ENCODE peak calls at places on chromosomes 16 and 17, in four cellular contexts. H is stimulated activated CD4-positive, alpha-beta T cell treated with anti-CD3 and anti-CD28 coated beads, Interleukin-1b, Interleukin-23, amount 100 ng/mL, for 1 hour; B is EH; I is uterus. O is an unnamed sample.

GRCh38 chr16:63922563-63922962 is 1199.3 kb downstream of the CDH11 start:
- DNase-seq in H (no peak), B (peak; percentile 1), I (no peak), O (no peak)

GRCh38 chr16:12874135-12874534 is 27.3 kb upstream of the SHISA9 start:
- DNase-seq in H (no peak), B (peak; percentile 77), I (no peak), O (peak; percentile 64)

GRCh38 chr16:4081577-4082021 is 34.6 kb downstream of the ADCY9 start:
- DNase-seq in H (peak; percentile 6), B (peak; percentile 37), I (no peak), O (no peak)

GRCh38 chr16:49342336-49343265 is 31.0 kb upstream of the C16orf78 start:
- DNase-seq in H (no peak), B (no peak), I (no peak), O (no peak)

GRCh38 chr16:48321307-48322036 is 63.7 kb downstream of the SIAH1 start:
- DNase-seq in H (no peak), B (peak; percentile 36), I (no peak), O (peak; percentile 81)

GRCh38 chr17:77364381-77364911 is 223.7 kb downstream of the SEC14L1 start:
- DNase-seq in H (no peak), B (no peak), I (no peak), O (no peak)

GRCh38 chr16:72467157-72467759 is 295.3 kb upstream of the PMFBP1 start:
- DNase-seq in H (no peak), B (peak; percentile 60), I (no peak), O (peak; percentile 68)

GRCh38 chr17:47267354-47267828 is 13.8 kb downstream of the ITGB3 start:
- DNase-seq in H (no peak), B (peak; percentile 95), I (no peak), O (peak; percentile 92)

GRCh38 chr17:15377608-15378007 is 36.2 kb upstream of the TEKT3 start:
- DNase-seq in H (no peak), B (peak; percentile 94), I (no peak), O (peak; percentile 21)

GRCh38 chr17:66531826-66532439 is 229.5 kb downstream of the PRKCA start:
- DNase-seq in H (no peak), B (peak; percentile 59), I (no peak), O (no peak)

GRCh38 chr16:10107081-10107480 is 75.1 kb downstream of the GRIN2A start:
- DNase-seq in H (no peak), B (no peak), I (no peak), O (no peak)

GRCh38 chr17:75250009-75250471 is 11.4 kb downstream of the GGA3 start:
- DNase-seq in H (peak; percentile 62), B (peak; percentile 26), I (no peak), O (peak; percentile 67)

GRCh38 chr16:77468831-77469230 is 34.0 kb upstream of the ADAMTS18 start:
- DNase-seq in H (no peak), B (no peak), I (no peak), O (no peak)

GRCh38 chr16:4140652-4141051 is 24.4 kb upstream of the ADCY9 start:
- DNase-seq in H (no peak), B (peak; percentile 62), I (no peak), O (peak; percentile 71)

GRCh38 chr16:29820271-29820701 is at the start of gene MVP:
- DNase-seq in H (no peak), B (peak; percentile 82), I (peak; percentile 73), O (peak; percentile 70)

GRCh38 chr17:71764507-71764906 is 356.3 kb upstream of the SOX9 start:
- DNase-seq in H (no peak), B (peak; percentile 5), I (no peak), O (peak; percentile 3)

GRCh38 chr17:68954146-68954971 is 833 bp downstream of the ABCA8 start:
- DNase-seq in H (no peak), B (no peak), I (no peak), O (peak; percentile 71)

GRCh38 chr17:78723957-78724356 is 58.1 kb downstream of the CYTH1 start:
- DNase-seq in H (no peak), B (no peak), I (no peak), O (no peak)

GRCh38 chr17:28885951-28886350 is 11.6 kb downstream of the FLOT2 start:
- DNase-seq in H (no peak), B (no peak), I (no peak), O (no peak)

GRCh38 chr16:87297918-87298631 is 19.1 kb downstream of the C16orf95 start:
- DNase-seq in H (peak; percentile 13), B (peak; percentile 32), I (no peak), O (no peak)

GRCh38 chr17:48795444-48796162 is 21.4 kb downstream of the TTLL6 start:
- DNase-seq in H (no peak), B (peak; percentile 88), I (peak; percentile 48), O (peak; percentile 87)

GRCh38 chr16:3690991-3691720 is 26.2 kb downstream of the TRAP1 start:
- DNase-seq in H (no peak), B (peak; percentile 68), I (peak; percentile 41), O (peak; percentile 20)

GRCh38 chr17:43482103-43483012 is 1.4 kb upstream of the DHX8 start:
- DNase-seq in H (no peak), B (no peak), I (no peak), O (no peak)

GRCh38 chr16:4323071-4323844 is 7.4 kb downstream of the GLIS2 start:
- DNase-seq in H (no peak), B (no peak), I (no peak), O (no peak)

GRCh38 chr16:89246903-89247733 is 29.6 kb downstream of the ZNF778 start:
- DNase-seq in H (peak; percentile 98), B (peak; percentile 80), I (peak; percentile 86), O (peak; percentile 80)

GRCh38 chr16:70551788-70552187 is 28.2 kb downstream of the SF3B3 start:
- DNase-seq in H (no peak), B (no peak), I (no peak), O (peak; percentile 14)

GRCh38 chr16:77273-77806 is 685 bp upstream of the MPG start:
- DNase-seq in H (no peak), B (peak; percentile 68), I (peak; percentile 64), O (peak; percentile 87)

GRCh38 chr17:28902819-28903545 is at the start of gene DHRS13:
- DNase-seq in H (peak; percentile 88), B (peak; percentile 85), I (peak; percentile 80), O (peak; percentile 88)

GRCh38 chr16:67182288-67182687 is 1.5 kb downstream of the MATCAP1 start:
- DNase-seq in H (no peak), B (no peak), I (no peak), O (no peak)

GRCh38 chr16:24609740-24610420 is 70.5 kb downstream of the RBBP6 start:
- DNase-seq in H (no peak), B (peak; percentile 59), I (peak; percentile 60), O (peak; percentile 63)